ENCODE peak calls at places on chromosomes 1 and 21, in four cellular contexts. One of them, this sample, is unnamed.

GRCh38 chr1:23473037-23473800 is 10.8 kb downstream of the ASAP3 start:
- DNase-seq in suprapubic skin: no peak
- DNase-seq in AG04450: no peak
- DNase-seq in lower lobe of right lung: no peak
- DNase-seq in this sample: no peak

GRCh38 chr1:35885961-35886558 is 3.1 kb downstream of the AGO1 start:
- DNase-seq in suprapubic skin: no peak
- DNase-seq in AG04450: no peak
- DNase-seq in lower lobe of right lung: no peak
- DNase-seq in this sample: no peak

GRCh38 chr21:43916691-43917514 is 51.9 kb downstream of the AGPAT3 start:
- DNase-seq in suprapubic skin: peak
- DNase-seq in AG04450: no peak
- DNase-seq in lower lobe of right lung: peak
- DNase-seq in this sample: no peak

GRCh38 chr1:66925944-66926343 is 1.2 kb downstream of the MIER1 start:
- DNase-seq in AG04450: no peak
- DNase-seq in lower lobe of right lung: no peak
- DNase-seq in suprapubic skin: no peak
- DNase-seq in this sample: no peak

GRCh38 chr1:55868026-55868425 is 652.9 kb upstream of the USP24 start:
- DNase-seq in AG04450: no peak
- DNase-seq in lower lobe of right lung: no peak
- DNase-seq in suprapubic skin: no peak
- DNase-seq in this sample: no peak

GRCh38 chr1:37177230-37177864 is 143.0 kb upstream of the GRIK3 start:
- DNase-seq in lower lobe of right lung: peak
- DNase-seq in AG04450: no peak
- DNase-seq in suprapubic skin: no peak
- DNase-seq in this sample: no peak

GRCh38 chr1:23210351-23210785 is 6.9 kb downstream of the HTR1D start:
- DNase-seq in lower lobe of right lung: no peak
- DNase-seq in suprapubic skin: no peak
- DNase-seq in AG04450: no peak
- DNase-seq in this sample: no peak

GRCh38 chr1:201254625-201255469 is 28.5 kb upstream of the PKP1 start:
- DNase-seq in AG04450: no peak
- DNase-seq in suprapubic skin: peak
- DNase-seq in lower lobe of right lung: peak
- DNase-seq in this sample: peak

GRCh38 chr1:14292533-14292932 is 306.0 kb upstream of the KAZN start:
- DNase-seq in lower lobe of right lung: no peak
- DNase-seq in suprapubic skin: no peak
- DNase-seq in AG04450: no peak
- DNase-seq in this sample: no peak

GRCh38 chr1:224939844-224940425 is 10.5 kb downstream of the DNAH14 start:
- DNase-seq in lower lobe of right lung: no peak
- DNase-seq in suprapubic skin: no peak
- DNase-seq in AG04450: no peak
- DNase-seq in this sample: no peak

GRCh38 chr1:117284408-117285215 is 73.9 kb upstream of the VTCN1 start:
- DNase-seq in AG04450: peak
- DNase-seq in lower lobe of right lung: no peak
- DNase-seq in suprapubic skin: no peak
- DNase-seq in this sample: no peak

GRCh38 chr1:164561461-164561860 is 2.5 kb downstream of the PBX1 start:
- DNase-seq in lower lobe of right lung: no peak
- DNase-seq in AG04450: no peak
- DNase-seq in suprapubic skin: no peak
- DNase-seq in this sample: no peak

GRCh38 chr1:22792396-22793171 is 81.9 kb downstream of the EPHB2 start:
- DNase-seq in suprapubic skin: no peak
- DNase-seq in lower lobe of right lung: no peak
- DNase-seq in AG04450: no peak
- DNase-seq in this sample: no peak

GRCh38 chr1:15799004-15799867 is 8.2 kb downstream of the UQCRHL start:
- DNase-seq in suprapubic skin: peak
- DNase-seq in lower lobe of right lung: peak
- DNase-seq in AG04450: peak
- DNase-seq in this sample: peak

GRCh38 chr1:60765204-60765603 is 317.2 kb upstream of the NFIA start:
- DNase-seq in lower lobe of right lung: no peak
- DNase-seq in AG04450: no peak
- DNase-seq in suprapubic skin: no peak
- DNase-seq in this sample: no peak

GRCh38 chr1:228228601-228229074 is 20.8 kb downstream of the OBSCN start:
- DNase-seq in suprapubic skin: no peak
- DNase-seq in lower lobe of right lung: no peak
- DNase-seq in AG04450: peak
- DNase-seq in this sample: no peak

GRCh38 chr1:209040351-209040750 is 543.2 kb upstream of the CAMK1G start:
- DNase-seq in AG04450: no peak
- DNase-seq in suprapubic skin: no peak
- DNase-seq in lower lobe of right lung: no peak
- DNase-seq in this sample: no peak

GRCh38 chr1:243264718-243265117 is 8.9 kb downstream of the SDCCAG8 start:
- DNase-seq in suprapubic skin: no peak
- DNase-seq in lower lobe of right lung: no peak
- DNase-seq in AG04450: no peak
- DNase-seq in this sample: no peak

GRCh38 chr1:118659646-118660045 is 328.5 kb downstream of the TBX15 start:
- DNase-seq in suprapubic skin: no peak
- DNase-seq in AG04450: no peak
- DNase-seq in lower lobe of right lung: no peak
- DNase-seq in this sample: no peak

GRCh38 chr1:163796394-163796821 is 474.7 kb downstream of the NUF2 start:
- DNase-seq in AG04450: no peak
- DNase-seq in suprapubic skin: no peak
- DNase-seq in lower lobe of right lung: no peak
- DNase-seq in this sample: no peak

GRCh38 chr1:60890664-60891063 is 191.7 kb upstream of the NFIA start:
- DNase-seq in lower lobe of right lung: no peak
- DNase-seq in suprapubic skin: no peak
- DNase-seq in AG04450: no peak
- DNase-seq in this sample: no peak

GRCh38 chr1:17276568-17276967 is 27.7 kb downstream of the PADI3 start:
- DNase-seq in suprapubic skin: no peak
- DNase-seq in AG04450: no peak
- DNase-seq in lower lobe of right lung: peak
- DNase-seq in this sample: no peak

DNA sequence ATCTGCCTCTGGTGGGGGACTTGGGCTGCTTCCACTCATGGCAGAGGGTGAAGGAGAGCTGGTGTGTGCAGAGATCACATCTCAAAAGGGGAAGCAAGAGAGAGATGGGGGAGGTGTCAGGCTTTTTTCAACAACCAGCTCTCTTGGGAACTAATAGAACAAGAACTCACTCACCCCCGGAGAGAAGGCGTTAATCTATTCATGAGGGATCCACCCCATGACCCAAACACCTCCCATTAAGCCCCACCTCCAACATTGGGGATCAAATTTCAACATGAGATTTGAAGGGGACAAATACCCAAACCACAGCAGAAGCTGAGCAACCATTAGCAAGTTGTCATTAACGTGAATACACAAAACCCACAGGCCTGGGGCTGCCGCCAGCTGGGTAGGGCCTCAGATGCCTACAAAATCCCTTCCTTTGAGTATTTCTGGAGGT is 12.0 kb upstream of the VWA5B1 start:
- DNase-seq in suprapubic skin: no peak
- DNase-seq in AG04450: no peak
- DNase-seq in lower lobe of right lung: no peak
- DNase-seq in this sample: no peak
- H3K4me3 ChIP-seq in suprapubic skin: no peak
- H3K4me3 ChIP-seq in AG04450: no peak
- H3K4me3 ChIP-seq in lower lobe of right lung: no peak
- H3K4me3 ChIP-seq in this sample: no peak

GRCh38 chr1:6447818-6448748 is 17.9 kb downstream of the TNFRSF25 start:
- DNase-seq in AG04450: no peak
- DNase-seq in lower lobe of right lung: no peak
- DNase-seq in suprapubic skin: no peak
- DNase-seq in this sample: no peak
- H3K4me3 ChIP-seq in AG04450: no peak
- H3K4me3 ChIP-seq in lower lobe of right lung: peak
- H3K4me3 ChIP-seq in suprapubic skin: peak
- H3K4me3 ChIP-seq in this sample: peak

DNA sequence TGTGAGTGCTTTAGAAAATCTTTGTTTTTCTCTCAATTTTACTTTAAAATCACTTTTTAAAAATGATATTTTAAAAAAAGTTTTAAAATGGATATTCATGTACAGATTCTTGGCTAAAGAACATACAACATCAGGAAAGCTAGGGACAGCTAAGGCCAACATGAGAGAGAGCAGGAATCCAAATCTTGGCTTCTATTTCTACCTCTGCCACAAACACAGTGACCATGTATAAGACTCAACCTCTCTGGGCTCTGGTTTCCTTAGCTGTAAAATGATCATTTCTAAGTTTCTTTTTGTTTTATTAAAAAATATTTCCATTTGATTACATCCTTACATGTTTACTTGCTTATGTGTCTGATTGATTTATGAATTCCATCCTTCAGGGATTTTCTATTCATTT is 1.2 kb downstream of the VCAM1 start:
- DNase-seq in AG04450: no peak
- DNase-seq in lower lobe of right lung: no peak
- DNase-seq in suprapubic skin: no peak
- DNase-seq in this sample: no peak
- H3K4me3 ChIP-seq in AG04450: peak
- H3K4me3 ChIP-seq in lower lobe of right lung: peak
- H3K4me3 ChIP-seq in suprapubic skin: peak
- H3K4me3 ChIP-seq in this sample: peak

DNA sequence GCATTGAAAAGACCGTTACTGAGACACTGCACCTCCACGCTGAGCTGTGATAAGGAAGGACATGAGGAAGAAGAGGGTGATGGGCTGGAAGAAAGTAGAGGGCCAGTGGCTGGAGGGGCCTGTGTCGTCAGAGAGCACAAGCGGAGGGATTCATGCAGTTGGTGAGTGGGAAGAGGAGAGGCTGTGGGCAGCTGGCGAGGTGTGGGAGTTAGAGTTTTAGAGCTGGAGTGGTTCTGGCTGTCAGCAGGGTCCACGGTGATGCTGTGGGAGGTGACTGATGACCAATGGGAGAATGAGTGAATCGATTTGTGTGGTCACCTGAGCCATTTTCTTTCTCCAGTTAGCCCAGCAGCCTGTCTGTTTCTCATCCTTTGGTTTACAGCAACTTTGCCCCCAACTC is 66.2 kb upstream of the SLC2A1 start:
- DNase-seq in suprapubic skin: no peak
- DNase-seq in AG04450: no peak
- DNase-seq in lower lobe of right lung: no peak
- DNase-seq in this sample: no peak
- H3K4me3 ChIP-seq in suprapubic skin: no peak
- H3K4me3 ChIP-seq in AG04450: no peak
- H3K4me3 ChIP-seq in lower lobe of right lung: no peak
- H3K4me3 ChIP-seq in this sample: no peak

GRCh38 chr1:38997901-38998190 is 6.8 kb downstream of the AKIRIN1 start:
- DNase-seq in suprapubic skin: no peak
- DNase-seq in lower lobe of right lung: no peak
- DNase-seq in AG04450: no peak
- DNase-seq in this sample: no peak

GRCh38 chr1:38994196-38994595 is 3.1 kb downstream of the AKIRIN1 start:
- DNase-seq in lower lobe of right lung: no peak
- DNase-seq in AG04450: no peak
- DNase-seq in suprapubic skin: no peak
- DNase-seq in this sample: no peak

GRCh38 chr1:39001516-39002389 is 10.7 kb downstream of the AKIRIN1 start:
- DNase-seq in suprapubic skin: no peak
- DNase-seq in AG04450: no peak
- DNase-seq in lower lobe of right lung: no peak
- DNase-seq in this sample: no peak

GRCh38 chr1:38992450-38993111 is 1.5 kb downstream of the AKIRIN1 start:
- DNase-seq in AG04450: no peak
- DNase-seq in suprapubic skin: no peak
- DNase-seq in lower lobe of right lung: no peak
- DNase-seq in this sample: no peak

DNA sequence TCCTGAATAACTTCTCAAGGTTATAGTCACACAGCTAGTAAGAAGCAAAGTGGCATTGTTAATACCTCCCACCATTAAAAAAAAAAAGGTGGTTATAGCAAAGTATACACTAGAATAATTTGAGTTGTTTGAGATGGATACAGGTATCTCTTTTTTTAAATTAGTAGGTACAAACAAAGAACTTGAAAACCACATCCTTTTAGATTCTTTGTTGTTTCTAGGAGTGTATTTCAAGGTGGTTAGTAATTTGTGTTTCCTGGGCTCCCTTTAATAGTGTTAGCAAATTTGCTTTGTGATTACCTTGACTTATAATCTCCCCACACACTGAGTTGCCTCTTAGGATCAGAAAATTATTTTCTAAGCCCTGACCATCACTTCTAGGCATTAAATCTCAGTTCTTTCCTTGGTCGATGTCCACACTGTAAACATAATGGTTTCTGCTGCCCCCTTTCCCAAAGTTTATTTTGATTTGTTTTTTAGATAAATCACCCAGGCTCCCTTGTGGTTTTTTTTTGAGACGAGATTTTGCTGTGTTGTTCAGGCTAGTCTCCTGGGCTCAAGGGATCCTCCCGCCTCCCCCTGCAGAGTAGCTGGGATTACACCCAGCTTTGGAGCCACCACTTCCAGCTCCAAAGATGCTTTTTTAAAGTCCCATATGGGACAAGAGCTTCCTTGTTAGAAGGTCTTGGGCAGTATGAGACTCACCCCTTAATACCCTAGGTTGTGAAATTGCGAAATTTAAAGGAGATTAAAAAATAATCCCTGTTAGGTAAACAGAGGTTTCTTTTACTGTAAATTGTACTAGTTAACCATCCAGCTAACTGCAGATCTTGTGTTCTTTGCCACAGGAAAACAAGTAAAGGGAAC is 6.2 kb downstream of the AKIRIN1 start:
- DNase-seq in lower lobe of right lung: no peak
- DNase-seq in AG04450: no peak
- DNase-seq in suprapubic skin: no peak
- DNase-seq in this sample: no peak
- H3K4me3 ChIP-seq in lower lobe of right lung: no peak
- H3K4me3 ChIP-seq in AG04450: no peak
- H3K4me3 ChIP-seq in suprapubic skin: no peak
- H3K4me3 ChIP-seq in this sample: no peak

GRCh38 chr1:87336623-87337067 is 8.0 kb downstream of the LMO4 start:
- DNase-seq in suprapubic skin: no peak
- DNase-seq in lower lobe of right lung: no peak
- DNase-seq in AG04450: no peak
- DNase-seq in this sample: no peak
- H3K4me3 ChIP-seq in suprapubic skin: peak
- H3K4me3 ChIP-seq in lower lobe of right lung: peak
- H3K4me3 ChIP-seq in AG04450: peak
- H3K4me3 ChIP-seq in this sample: peak